ENCODE peak calls at places on chromosomes 6 and 20, in seven cellular contexts. Y is mammary epithelial cell, M is stomach, U is ovary, G is tibial artery, Q is heart right ventricle, F is right atrium auricular region. B is an unnamed sample. For H3K4me1 and H3K27me3, the result is how much of the 10 kb centered on the place peaks cover.

GRCh38 chr6:30722280-30723112 is 2.3 kb downstream of the TUBB start:
- DNase-seq in Y (peak), M (peak), U (peak), G (peak), Q (peak), F (peak), B (no peak)

GRCh38 chr6:51963980-51964379 is 123.4 kb downstream of the PKHD1 start:
- DNase-seq in Y (no peak), M (no peak), U (no peak), G (no peak), Q (no peak), F (no peak), B (no peak)

GRCh38 chr6:50843842-50844241 is 25.2 kb downstream of the TFAP2B start:
- DNase-seq in Y (no peak), M (no peak), U (no peak), G (no peak), Q (no peak), F (no peak), B (no peak)

GRCh38 chr20:50387996-50388332 is 122.2 kb upstream of the PTPN1 start:
- DNase-seq in Y (no peak), M (no peak), U (no peak), G (no peak), Q (no peak), F (no peak), B (no peak)

GRCh38 chr20:20297752-20298151 is 70.2 kb upstream of the INSM1 start:
- DNase-seq in Y (no peak), M (no peak), U (no peak), G (no peak), Q (no peak), F (no peak), B (no peak)

GRCh38 chr20:6730929-6731328 is 36.6 kb upstream of the BMP2 start:
- DNase-seq in Y (no peak), M (no peak), U (no peak), G (no peak), Q (no peak), F (no peak), B (no peak)

GRCh38 chr20:8796088-8796665 is 272.7 kb upstream of the PLCB4 start:
- DNase-seq in Y (no peak), M (no peak), U (no peak), G (no peak), Q (no peak), F (no peak), B (no peak)

GRCh38 chr20:41174782-41175181 is 37.4 kb downstream of the PLCG1 start:
- DNase-seq in Y (no peak), M (peak), U (peak), G (peak), Q (peak), F (peak), B (no peak)

GRCh38 chr20:8492182-8492581 is 360.1 kb downstream of the PLCB1 start:
- DNase-seq in Y (no peak), M (no peak), U (no peak), G (no peak), Q (no peak), F (no peak), B (no peak)

GRCh38 chr6:17413313-17413750 is 19.9 kb downstream of the CAP2 start:
- DNase-seq in Y (peak), M (no peak), U (no peak), G (no peak), Q (no peak), F (no peak), B (no peak)

GRCh38 chr6:26575494-26575939 is 21.2 kb upstream of the ABT1 start:
- DNase-seq in Y (peak), M (no peak), U (no peak), G (no peak), Q (no peak), F (no peak), B (no peak)

GRCh38 chr20:2859330-2860121 is 13.8 kb upstream of the PTPRA start:
- DNase-seq in Y (no peak), M (no peak), U (no peak), G (no peak), Q (no peak), F (no peak), B (no peak)

GRCh38 chr6:138403324-138403800 is 661 bp upstream of the HEBP2 start:
- DNase-seq in Y (no peak), M (peak), U (peak), G (peak), Q (peak), F (no peak), B (no peak)

GRCh38 chr6:162621246-162621645 is 106.3 kb downstream of the PRKN start:
- DNase-seq in Y (peak), M (no peak), U (no peak), G (no peak), Q (no peak), F (no peak), B (no peak)

GRCh38 chr6:165988306-165988756 is 179.3 kb downstream of the TBXT start:
- DNase-seq in Y (no peak), M (no peak), U (no peak), G (no peak), Q (no peak), F (no peak), B (no peak)

GRCh38 chr20:24488064-24488799 is 18.8 kb downstream of the SYNDIG1 start:
- DNase-seq in Y (peak), M (no peak), U (no peak), G (no peak), Q (no peak), F (no peak), B (no peak)

GRCh38 chr6:114839019-114839418 is 496.2 kb upstream of the HS3ST5 start:
- DNase-seq in Y (no peak), M (no peak), U (no peak), G (no peak), Q (no peak), F (no peak), B (no peak)

GRCh38 chr6:102732908-102733307 is 1339.4 kb downstream of the GRIK2 start:
- DNase-seq in Y (peak), M (no peak), U (no peak), G (no peak), Q (no peak), F (no peak), B (no peak)

GRCh38 chr6:20661721-20662120 is 127.5 kb downstream of the CDKAL1 start:
- DNase-seq in Y (peak), M (no peak), U (no peak), G (no peak), Q (no peak), F (no peak), B (no peak)

GRCh38 chr20:58571341-58571941 is 56.2 kb upstream of the APCDD1L start:
- DNase-seq in Y (no peak), M (no peak), U (no peak), G (no peak), Q (no peak), F (no peak), B (no peak)

GRCh38 chr20:46631212-46631869 is 19.9 kb downstream of the SLC13A3 start:
- DNase-seq in Y (peak), M (peak), U (no peak), G (no peak), Q (no peak), F (no peak), B (no peak)

GRCh38 chr20:35700625-35701148 is 1.5 kb downstream of the ROMO1 start:
- DNase-seq in Y (peak), M (peak), U (no peak), G (no peak), Q (no peak), F (peak), B (no peak)

GRCh38 chr6:39330057-39330456 is 7.6 kb upstream of the KCNK16 start:
- DNase-seq in Y (no peak), M (no peak), U (no peak), G (no peak), Q (no peak), F (no peak), B (no peak)

GRCh38 chr6:119156742-119157494 is 78.5 kb upstream of the FAM184A start:
- DNase-seq in Y (no peak), M (no peak), U (no peak), G (no peak), Q (no peak), F (no peak), B (no peak)

GRCh38 chr20:57265649-57266250 is 691 bp downstream of the BMP7 start:
- DNase-seq in Y (peak), M (no peak), U (no peak), G (no peak), Q (no peak), F (no peak), B (no peak)

GRCh38 chr6:26556263-26557070 is 18.3 kb downstream of the HMGN4 start:
- DNase-seq in Y (peak), M (no peak), U (peak), G (no peak), Q (no peak), F (no peak), B (no peak)

GRCh38 chr6:44025226-44025625 is 102.0 kb downstream of the MRPL14 start:
- DNase-seq in Y (no peak), M (no peak), U (no peak), G (peak), Q (no peak), F (no peak), B (no peak)

GRCh38 chr6:98695076-98695816 is 139.1 kb upstream of the POU3F2 start:
- DNase-seq in Y (no peak), M (no peak), U (no peak), G (no peak), Q (no peak), F (no peak), B (no peak)

GRCh38 chr6:2004888-2005287 is 240.5 kb downstream of the GMDS start:
- DNase-seq in Y (no peak), M (no peak), U (no peak), G (no peak), Q (no peak), F (no peak), B (no peak)

GRCh38 chr6:33171096-33171888 is 21.0 kb downstream of the COL11A2 start:
- DNase-seq in Y (no peak), M (no peak), U (no peak), G (no peak), Q (no peak), F (no peak), B (no peak)

GRCh38 chr20:20205862-20206236 is 153.5 kb downstream of the CFAP61 start:
- DNase-seq in Y (no peak), M (no peak), U (no peak), G (no peak), Q (no peak), F (no peak), B (no peak)

GRCh38 chr20:54208492-54209044 is 681 bp downstream of the PFDN4 start:
- DNase-seq in Y (peak), M (no peak), U (no peak), G (no peak), Q (peak), F (no peak), B (no peak)

GRCh38 chr6:52422156-52422555 is 2.0 kb downstream of the EFHC1 start:
- DNase-seq in Y (no peak), M (no peak), U (no peak), G (no peak), Q (no peak), F (no peak), B (no peak)

GRCh38 chr6:136777651-136778050 is 14.6 kb downstream of the MAP3K5 start:
- DNase-seq in Y (no peak), M (no peak), U (no peak), G (no peak), Q (no peak), F (no peak), B (no peak)

GRCh38 chr6:167351656-167352354 is 26.9 kb downstream of the TTLL2 start:
- DNase-seq in Y (no peak), M (no peak), U (no peak), G (no peak), Q (no peak), F (no peak), B (no peak)

GRCh38 chr20:61570796-61571195 is 318.7 kb downstream of the CDH4 start:
- DNase-seq in Y (no peak), M (no peak), U (no peak), G (no peak), Q (no peak), F (no peak), B (no peak)

GRCh38 chr6:5285081-5285480 is 23.8 kb downstream of the FARS2 start:
- DNase-seq in Y (no peak), M (no peak), U (no peak), G (no peak), Q (no peak), F (no peak), B (no peak)
- H3K4me1 ChIP-seq in Y (under half), M (under half), U (under half), G (under half), Q (under half), F (under half), B (under half)

GRCh38 chr6:37624121-37624520 is 73.6 kb downstream of the MDGA1 start:
- DNase-seq in Y (peak), M (no peak), U (no peak), G (no peak), Q (no peak), F (no peak), B (no peak)
- H3K27me3 ChIP-seq in Y (under half), M (half or more), U (under half), G (under half), Q (under half), F (under half), B (under half)

GRCh38 chr20:37527638-37528441 is at the start of gene BLCAP:
- DNase-seq in Y (peak), M (peak), U (peak), G (peak), Q (peak), F (peak), B (peak)

GRCh38 chr20:37525810-37526209 is 1.9 kb downstream of the BLCAP start:
- DNase-seq in Y (no peak), M (no peak), U (no peak), G (no peak), Q (no peak), F (no peak), B (no peak)

GRCh38 chr20:37526238-37526838 is 1.3 kb downstream of the BLCAP start:
- DNase-seq in Y (peak), M (no peak), U (peak), G (peak), Q (peak), F (no peak), B (no peak)

GRCh38 chr20:37528442-37529213 is 952 bp upstream of the BLCAP start:
- DNase-seq in Y (peak), M (no peak), U (no peak), G (no peak), Q (no peak), F (peak), B (no peak)

DNA sequence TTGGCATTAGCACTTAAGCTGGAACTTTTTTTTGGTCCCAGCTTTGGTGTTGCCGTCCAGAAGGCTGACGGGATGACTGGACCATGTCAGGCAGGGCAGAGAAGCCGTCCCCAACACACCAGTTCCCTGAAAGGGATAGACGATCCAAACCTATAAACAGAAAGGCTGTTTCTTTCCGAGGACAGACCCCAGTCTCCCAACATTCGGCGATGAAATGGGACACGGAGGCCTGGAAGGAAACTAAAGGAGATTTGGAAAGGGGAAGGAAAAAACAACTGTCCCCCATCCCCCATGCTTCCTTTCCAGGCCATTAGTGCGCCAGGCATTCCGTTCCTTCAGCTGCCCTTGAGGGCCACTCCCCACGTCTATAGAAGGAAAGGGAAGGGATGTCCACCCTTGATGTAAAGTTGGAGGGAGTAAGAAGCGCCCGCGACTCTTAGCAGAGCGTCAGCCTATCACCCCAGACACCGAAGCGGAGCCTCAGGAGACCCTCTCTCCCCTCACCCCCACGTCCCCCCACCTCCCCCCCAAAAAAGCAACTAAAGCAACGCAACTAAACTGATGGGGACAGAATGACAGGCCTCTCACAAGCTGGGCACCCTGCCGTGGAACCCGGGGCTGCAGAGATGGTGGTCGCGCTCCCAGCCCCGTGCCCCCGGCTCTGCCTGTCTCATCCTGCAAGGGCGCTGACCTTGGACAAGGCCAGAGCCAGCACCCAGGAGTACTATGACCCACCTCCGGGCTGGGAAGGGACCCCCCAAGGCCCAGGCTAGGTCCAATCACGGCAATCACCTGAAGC is 638 bp downstream of the BLCAP start:
- DNase-seq in Y (peak), M (peak), U (peak), G (peak), Q (peak), F (no peak), B (no peak)
- H3K4me1 ChIP-seq in Y (under half), M (under half), U (under half), G (under half), Q (half or more), F (under half), B (under half)

GRCh38 chr6:95227301-95227700 is 350.0 kb upstream of the MANEA start:
- DNase-seq in Y (no peak), M (no peak), U (no peak), G (no peak), Q (no peak), F (no peak), B (no peak)
- H3K27me3 ChIP-seq in Y (under half), M (under half), U (under half), G (under half), Q (under half), F (under half), B (under half)

GRCh38 chr6:105926318-105926717 is 159.8 kb upstream of the PRDM1 start:
- DNase-seq in Y (no peak), M (no peak), U (no peak), G (no peak), Q (no peak), F (no peak), B (no peak)
- H3K4me1 ChIP-seq in Y (under half), M (under half), U (under half), G (under half), Q (under half), F (under half), B (under half)